ENCODE peak calls at places on chromosomes 6 and 20, in eight cellular contexts. Z is Calu3, O is psoas muscle, F is WTC11, R is mucosa of descending colon, I is GM13976, L is HFFc6, H is fibroblast of pulmonary artery. D is an unnamed sample.

GRCh38 chr6:84860954-84861353 is 96.6 kb upstream of the TBX18 start:
- DNase-seq in L (no peak), F (no peak), O (no peak), Z (no peak), R (no peak), H (no peak), I (no peak), D (no peak)

GRCh38 chr6:12483712-12484111 is 193.6 kb downstream of the EDN1 start:
- DNase-seq in H (peak), R (no peak), O (no peak), F (no peak), Z (peak), I (peak), L (peak), D (no peak)

GRCh38 chr6:112562348-112563220 is 215.5 kb downstream of the RFPL4B start:
- DNase-seq in R (no peak), H (peak), L (peak), O (no peak), Z (no peak), F (no peak), I (no peak), D (no peak)

GRCh38 chr20:59643616-59644061 is 39.3 kb downstream of the PHACTR3 start:
- DNase-seq in I (no peak), R (no peak), F (no peak), L (no peak), Z (no peak), O (no peak), H (no peak), D (peak)

GRCh38 chr6:19892250-19892649 is 55.1 kb downstream of the ID4 start:
- DNase-seq in L (no peak), R (peak), Z (peak), H (no peak), F (peak), O (no peak), I (no peak), D (no peak)

GRCh38 chr6:11067348-11067747 is 23.2 kb upstream of the ELOVL2 start:
- DNase-seq in Z (no peak), I (no peak), O (no peak), H (no peak), F (no peak), R (no peak), L (no peak), D (no peak)

GRCh38 chr6:122717350-122717749 is 62.2 kb upstream of the FABP7 start:
- DNase-seq in L (no peak), O (no peak), R (no peak), I (no peak), H (peak), F (no peak), Z (no peak), D (no peak)

GRCh38 chr6:30238178-30238795 is 25.1 kb upstream of the TRIM26 start:
- DNase-seq in L (peak), Z (peak), R (no peak), H (peak), O (no peak), I (peak), F (peak), D (no peak)

GRCh38 chr6:163455553-163455952 is 41.0 kb downstream of the QKI start:
- DNase-seq in F (no peak), R (no peak), Z (no peak), H (no peak), O (no peak), L (peak), I (no peak), D (no peak)

GRCh38 chr6:74431873-74432272 is 735.9 kb downstream of the CD109 start:
- DNase-seq in O (no peak), I (no peak), F (no peak), H (no peak), L (peak), R (no peak), Z (no peak), D (no peak)

GRCh38 chr6:4844108-4844507 is 67.9 kb downstream of the CDYL start:
- DNase-seq in O (no peak), I (no peak), R (no peak), L (no peak), F (peak), H (no peak), Z (no peak), D (no peak)

GRCh38 chr6:150418825-150419594 is 50.2 kb downstream of the IYD start:
- DNase-seq in L (peak), O (peak), Z (peak), R (peak), H (peak), I (peak), F (peak), D (no peak)

GRCh38 chr6:41581381-41581991 is 35.3 kb downstream of the FOXP4 start:
- DNase-seq in F (no peak), I (no peak), Z (no peak), O (peak), L (peak), R (peak), H (peak), D (peak)

GRCh38 chr20:35743693-35744491 is 1.8 kb upstream of the RBM39 start:
- DNase-seq in L (no peak), R (peak), F (no peak), I (no peak), O (no peak), Z (no peak), H (no peak), D (no peak)

GRCh38 chr6:165663283-165663735 is 268 bp upstream of the PDE10A start:
- DNase-seq in H (peak), R (peak), F (peak), O (no peak), L (no peak), Z (peak), I (peak), D (no peak)

GRCh38 chr6:136563386-136564152 is 13.3 kb upstream of the MAP7 start:
- DNase-seq in H (no peak), L (no peak), I (no peak), F (no peak), Z (no peak), R (no peak), O (no peak), D (no peak)

GRCh38 chr6:44721954-44722578 is 334.6 kb downstream of the CDC5L start:
- DNase-seq in L (no peak), H (no peak), F (no peak), Z (no peak), O (no peak), R (no peak), I (no peak), D (peak)

GRCh38 chr6:8953310-8953709 is 518.0 kb upstream of the SLC35B3 start:
- DNase-seq in Z (no peak), L (no peak), O (no peak), F (no peak), H (no peak), R (no peak), I (no peak), D (no peak)

GRCh38 chr20:48066256-48066655 is 281.0 kb upstream of the SULF2 start:
- DNase-seq in I (no peak), F (no peak), R (no peak), H (peak), L (no peak), Z (no peak), O (no peak), D (no peak)

GRCh38 chr6:106069478-106069877 is 16.7 kb upstream of the PRDM1 start:
- DNase-seq in R (no peak), F (no peak), I (no peak), L (peak), O (no peak), Z (peak), H (peak), D (no peak)

GRCh38 chr20:36591854-36592641 is 13.5 kb upstream of the RAB5IF start:
- DNase-seq in L (peak), R (no peak), Z (peak), I (no peak), H (peak), O (no peak), F (peak), D (no peak)

GRCh38 chr20:64082126-64082638 is 2.0 kb downstream of the LKAAEAR1 start:
- DNase-seq in Z (no peak), I (no peak), H (no peak), R (no peak), O (no peak), F (peak), L (no peak), D (no peak)

GRCh38 chr6:137893726-137894125 is 26.7 kb downstream of the TNFAIP3 start:
- DNase-seq in O (no peak), F (no peak), H (no peak), Z (no peak), R (no peak), L (peak), I (no peak), D (no peak)

GRCh38 chr6:25316626-25317025 is 37.5 kb downstream of the CARMIL1 start:
- DNase-seq in R (no peak), Z (no peak), F (no peak), I (no peak), O (no peak), L (no peak), H (no peak), D (no peak)

GRCh38 chr6:15442467-15442866 is 196.6 kb downstream of the JARID2 start:
- DNase-seq in R (no peak), I (no peak), Z (no peak), H (no peak), F (no peak), L (no peak), O (no peak), D (no peak)

GRCh38 chr6:14622135-14622534 is 504.6 kb downstream of the CD83 start:
- DNase-seq in F (no peak), I (no peak), O (no peak), H (no peak), Z (no peak), R (no peak), L (no peak), D (no peak)

GRCh38 chr6:16802071-16802470 is 40.8 kb upstream of the ATXN1 start:
- DNase-seq in Z (no peak), L (peak), O (no peak), R (no peak), I (no peak), F (no peak), H (peak), D (no peak)

GRCh38 chr20:22795897-22796296 is 211.5 kb upstream of the FOXA2 start:
- DNase-seq in O (no peak), F (no peak), L (peak), I (no peak), Z (peak), H (peak), R (no peak), D (peak)

GRCh38 chr6:1116149-1116548 is 195.7 kb upstream of the FOXQ1 start:
- DNase-seq in F (no peak), H (no peak), I (no peak), Z (no peak), R (no peak), O (no peak), L (no peak), D (no peak)

GRCh38 chr6:142846883-142847287 is 98.1 kb downstream of the HIVEP2 start:
- DNase-seq in R (no peak), Z (no peak), I (no peak), H (peak), O (peak), F (no peak), L (peak), D (no peak)

GRCh38 chr6:48281217-48281616 is 170.2 kb upstream of the PTCHD4 start:
- DNase-seq in L (no peak), I (no peak), O (no peak), Z (no peak), H (no peak), R (no peak), F (no peak), D (no peak)

GRCh38 chr6:56851541-56852248 is 103.2 kb upstream of the BEND6 start:
- DNase-seq in R (no peak), F (peak), I (peak), O (no peak), H (peak), L (peak), Z (peak), D (no peak)

GRCh38 chr20:31517373-31517772 is 3.1 kb downstream of the HM13 start:
- DNase-seq in O (peak), I (no peak), H (peak), L (peak), Z (peak), F (peak), R (peak), D (no peak)

GRCh38 chr6:35178932-35179832 is 34.6 kb upstream of the SCUBE3 start:
- DNase-seq in R (no peak), O (no peak), H (no peak), Z (no peak), I (no peak), L (no peak), F (peak), D (no peak)
- TF ChIP-seq CTCF in R (no peak), O (no peak), H (no peak), Z (no peak), I (no peak), L (no peak), F (no peak), D (no peak)

DNA sequence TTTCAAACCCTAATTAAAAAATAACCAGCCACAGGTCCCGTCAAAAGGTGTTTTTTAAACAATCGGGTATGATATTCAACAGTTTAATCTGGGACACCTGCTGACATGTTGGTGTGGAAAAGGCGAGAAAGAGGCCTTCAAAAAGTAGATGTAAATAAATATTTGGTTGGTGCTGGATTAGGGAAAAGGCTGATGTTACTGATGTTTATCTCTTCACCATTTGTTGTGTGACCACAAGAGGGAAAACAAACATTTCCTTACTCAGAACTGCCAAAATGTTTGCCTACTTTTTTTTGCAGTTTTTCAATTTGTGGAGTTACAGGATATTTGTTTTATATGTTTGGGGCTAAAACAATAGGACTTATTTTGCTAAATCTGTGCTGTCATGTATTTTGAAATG is 745 bp downstream of the SASH1 start:
- DNase-seq in I (no peak), R (no peak), L (peak), F (no peak), Z (no peak), H (no peak), O (no peak), D (no peak)
- TF ChIP-seq CTCF in I (no peak), R (no peak), L (peak), F (no peak), Z (no peak), H (peak), O (peak), D (no peak)

DNA sequence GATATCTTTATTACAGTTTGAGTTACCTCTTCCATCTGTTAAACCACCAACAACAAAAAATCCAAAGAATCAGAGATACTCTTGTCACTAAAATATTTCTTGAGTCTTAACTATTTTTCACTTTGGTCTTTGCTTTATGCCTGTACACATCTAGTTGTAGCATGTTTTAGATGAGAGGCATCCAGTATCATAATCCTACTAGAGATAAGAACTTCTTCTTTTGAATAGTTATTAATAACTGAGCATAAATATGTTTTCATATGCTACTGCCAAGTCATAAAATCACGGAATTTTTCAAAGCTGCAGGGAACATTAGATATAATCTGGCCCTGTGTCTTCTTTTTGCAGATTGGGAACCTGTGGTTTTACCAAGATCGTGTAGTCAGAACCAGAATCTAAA is 55.3 kb downstream of the STK4 start:
- DNase-seq in R (no peak), L (no peak), Z (no peak), I (no peak), O (no peak), F (no peak), H (no peak), D (no peak)
- TF ChIP-seq CTCF in R (no peak), L (no peak), Z (no peak), I (no peak), O (no peak), F (no peak), H (no peak), D (no peak)

DNA sequence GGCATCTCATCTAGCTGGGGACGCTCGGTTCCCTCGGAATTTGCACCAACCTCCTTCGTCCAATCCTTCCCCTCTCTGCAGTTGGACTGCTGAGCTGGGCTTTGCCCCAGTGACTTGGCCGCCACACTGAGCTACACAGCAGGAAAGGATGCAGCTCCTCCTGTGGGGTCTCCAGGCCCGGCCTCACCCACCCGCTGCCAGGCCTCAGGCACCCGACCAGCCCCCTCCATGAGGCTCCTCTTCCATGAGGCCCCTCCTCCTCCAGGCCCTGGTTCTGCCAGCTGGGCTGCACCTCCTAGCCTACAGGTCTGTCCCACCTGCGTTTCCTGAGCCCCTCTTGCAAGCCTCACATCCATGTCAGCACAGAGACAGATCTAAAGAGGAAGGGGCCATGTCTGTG is 369.9 kb downstream of the TAF4 start:
- DNase-seq in I (no peak), L (no peak), F (no peak), H (no peak), O (no peak), R (peak), Z (no peak), D (no peak)
- TF ChIP-seq CTCF in I (no peak), L (no peak), F (no peak), H (no peak), O (no peak), R (no peak), Z (no peak), D (no peak)

GRCh38 chr6:152416652-152417051 is 220.5 kb downstream of the SYNE1 start:
- DNase-seq in F (no peak), R (no peak), I (no peak), H (no peak), L (no peak), Z (no peak), O (no peak), D (no peak)
- TF ChIP-seq CTCF in F (no peak), R (no peak), I (no peak), H (no peak), L (no peak), Z (no peak), O (no peak), D (no peak)

GRCh38 chr6:139173172-139173571 is 38.3 kb downstream of the HECA start:
- DNase-seq in R (no peak), L (no peak), F (no peak), O (no peak), Z (peak), I (no peak), H (no peak), D (no peak)
- TF ChIP-seq CTCF in R (no peak), L (no peak), F (no peak), O (no peak), Z (no peak), I (no peak), H (no peak), D (no peak)